ENCODE peak calls at places on chromosome 17, in eight cellular contexts. P is memory B cell; X is activated CD4-positive, CD25-positive, alpha-beta regulatory T cell; I is choroid plexus epithelial cell; G is H1; H is stimulated activated naive CD4-positive, alpha-beta T cell; K is omental fat pad; U is psoas muscle. A is an unnamed sample.

GRCh38 chr17:80888276-80889160 is 103.1 kb upstream of the CHMP6 start:
- DNase-seq in P (no peak), X (no peak), I (no peak), G (no peak), H (no peak), K (no peak), U (no peak), A (no peak)

GRCh38 chr17:35708951-35709350 is 22.5 kb upstream of the RASL10B start:
- DNase-seq in P (no peak), X (no peak), I (no peak), G (no peak), H (no peak), K (no peak), U (no peak), A (no peak)

GRCh38 chr17:73291260-73291801 is 20.5 kb downstream of the CDC42EP4 start:
- DNase-seq in P (no peak), X (no peak), I (peak; percentile 77), G (no peak), H (no peak), K (no peak), U (peak; percentile 80), A (peak; percentile 87)

GRCh38 chr17:45222273-45222993 is 748 bp downstream of the FMNL1 start:
- DNase-seq in P (no peak), X (peak; percentile 27), I (no peak), G (no peak), H (peak; percentile 48), K (no peak), U (no peak), A (no peak)

GRCh38 chr17:45902892-45903346 is 8.6 kb downstream of the MAPT start:
- DNase-seq in P (no peak), X (no peak), I (no peak), G (no peak), H (no peak), K (no peak), U (no peak), A (no peak)

GRCh38 chr17:51548125-51548524 is 287.8 kb downstream of the UTP18 start:
- DNase-seq in P (no peak), X (no peak), I (no peak), G (no peak), H (no peak), K (no peak), U (no peak), A (no peak)

GRCh38 chr17:50594931-50595330 is 34.4 kb downstream of the CACNA1G start:
- DNase-seq in P (no peak), X (no peak), I (no peak), G (no peak), H (no peak), K (no peak), U (no peak), A (no peak)

GRCh38 chr17:29149431-29150064 is 30.6 kb downstream of the MYO18A start:
- DNase-seq in P (no peak), X (no peak), I (no peak), G (no peak), H (no peak), K (no peak), U (peak; percentile 33), A (no peak)

GRCh38 chr17:13484020-13484419 is 117.7 kb downstream of the HS3ST3A1 start:
- DNase-seq in P (no peak), X (no peak), I (peak; percentile 29), G (no peak), H (no peak), K (no peak), U (no peak), A (no peak)

GRCh38 chr17:79619636-79620206 is 8.9 kb upstream of the RBFOX3 start:
- DNase-seq in P (no peak), X (no peak), I (no peak), G (no peak), H (no peak), K (peak; percentile 17), U (no peak), A (no peak)

GRCh38 chr17:64492481-64493109 is 4.3 kb downstream of the POLG2 start:
- DNase-seq in P (no peak), X (no peak), I (peak; percentile 53), G (no peak), H (peak; percentile 47), K (no peak), U (no peak), A (peak; percentile 30)

GRCh38 chr17:71764507-71764906 is 356.3 kb upstream of the SOX9 start:
- DNase-seq in P (no peak), X (no peak), I (peak; percentile 15), G (peak; percentile 15), H (no peak), K (no peak), U (no peak), A (no peak)

GRCh38 chr17:17175340-17175739 is 30.8 kb downstream of the PLD6 start:
- DNase-seq in P (no peak), X (no peak), I (no peak), G (no peak), H (no peak), K (no peak), U (no peak), A (no peak)

GRCh38 chr17:76174072-76174471 is 33.0 kb upstream of the FOXJ1 start:
- DNase-seq in P (no peak), X (no peak), I (no peak), G (no peak), H (no peak), K (no peak), U (no peak), A (no peak)

GRCh38 chr17:17073006-17073626 is 30.9 kb downstream of the MPRIP start:
- DNase-seq in P (no peak), X (no peak), I (no peak), G (no peak), H (no peak), K (no peak), U (no peak), A (no peak)

GRCh38 chr17:6166492-6167179 is 96.5 kb downstream of the WSCD1 start:
- DNase-seq in P (no peak), X (no peak), I (no peak), G (no peak), H (no peak), K (no peak), U (no peak), A (no peak)

GRCh38 chr17:38743556-38744171 is 4.5 kb downstream of the PCGF2 start:
- DNase-seq in P (no peak), X (no peak), I (no peak), G (no peak), H (no peak), K (no peak), U (no peak), A (no peak)

GRCh38 chr17:77235370-77236080 is 94.8 kb downstream of the SEC14L1 start:
- DNase-seq in P (no peak), X (no peak), I (peak; percentile 87), G (no peak), H (peak; percentile 18), K (no peak), U (peak; percentile 67), A (peak; percentile 95)

GRCh38 chr17:4710693-4711634 is 532 bp downstream of the ARRB2 start:
- DNase-seq in P (no peak), X (no peak), I (no peak), G (no peak), H (peak; percentile 61), K (no peak), U (peak; percentile 37), A (no peak)

GRCh38 chr17:68457168-68457538 is at the start of gene WIPI1:
- DNase-seq in P (peak; percentile 55), X (no peak), I (no peak), G (no peak), H (no peak), K (no peak), U (no peak), A (no peak)

GRCh38 chr17:45170976-45171337 is 9.3 kb downstream of the HEXIM2 start:
- DNase-seq in P (no peak), X (no peak), I (peak; percentile 73), G (no peak), H (no peak), K (no peak), U (peak; percentile 80), A (peak; percentile 79)

GRCh38 chr17:2042355-2042929 is 620 bp downstream of the OVCA2 start:
- DNase-seq in P (no peak), X (no peak), I (peak; percentile 78), G (no peak), H (no peak), K (no peak), U (no peak), A (no peak)

GRCh38 chr17:40541060-40541872 is 24.0 kb downstream of the CCR7 start:
- DNase-seq in P (no peak), X (no peak), I (no peak), G (no peak), H (peak; percentile 82), K (no peak), U (no peak), A (no peak)

GRCh38 chr17:28634211-28634865 is 10.6 kb downstream of the BLTP2 start:
- DNase-seq in P (no peak), X (no peak), I (no peak), G (no peak), H (no peak), K (no peak), U (no peak), A (no peak)

A was measured in fibroblast of villous mesenchyme.